ENCODE peak calls at places on chromosomes 2 and 18, in five cellular contexts. W is AML-193; F is NCI-H1694 treated with DMSO at 0.1 percent for 48 hours; R is head of caudate nucleus; O is activated naive CD8-positive, alpha-beta T cell treated with anti-CD3 and anti-CD28 coated beads, Interleukin-2, amount 10 ng/mL, durations not matched to agents 7 days and 5 days. J is an unnamed sample.

GRCh38 chr2:152298754-152299153 is 36.2 kb upstream of the FMNL2 start:
- DNase-seq in W (no peak), F (no peak), R (no peak), O (no peak), J (no peak)

GRCh38 chr2:233399306-233400225 is 45.3 kb downstream of the DGKD start:
- DNase-seq in W (no peak), F (no peak), R (no peak), O (peak; percentile 62), J (no peak)

GRCh38 chr18:55119434-55119833 is 160.2 kb upstream of the CCDC68 start:
- DNase-seq in W (no peak), F (no peak), R (no peak), O (no peak), J (no peak)

GRCh38 chr18:48673456-48674197 is 134.8 kb downstream of the CTIF start:
- DNase-seq in W (peak; percentile 28), F (no peak), R (no peak), O (no peak), J (no peak)

GRCh38 chr2:13821255-13821880 is 811.1 kb upstream of the LRATD1 start:
- DNase-seq in W (no peak), F (no peak), R (no peak), O (no peak), J (no peak)

GRCh38 chr2:32058130-32058529 is 5.2 kb upstream of the SPAST start:
- DNase-seq in W (no peak), F (no peak), R (no peak), O (no peak), J (no peak)

GRCh38 chr2:163556511-163556910 is 179.3 kb downstream of the FIGN start:
- DNase-seq in W (no peak), F (no peak), R (no peak), O (no peak), J (no peak)

GRCh38 chr2:196200557-196200956 is 29.2 kb upstream of the STK17B start:
- DNase-seq in W (no peak), F (no peak), R (no peak), O (no peak), J (no peak)

GRCh38 chr2:10005461-10005860 is 37.9 kb upstream of the KLF11 start:
- DNase-seq in W (no peak), F (no peak), R (no peak), O (no peak), J (no peak)